ENCODE peak calls at places on chromosomes 5 and 9, in five cellular contexts. N is pancreas, R is heart left ventricle, J is MCF 10A, L is Peyer's patch. U is an unnamed sample.

GRCh38 chr9:107472581-107473335 is 16.8 kb downstream of the KLF4 start:
- DNase-seq in N (no peak), R (no peak), J (no peak), L (no peak), U (no peak)

GRCh38 chr5:60687927-60688720 is 11.8 kb downstream of the DEPDC1B start:
- DNase-seq in N (no peak), R (no peak), J (peak; percentile 53), L (no peak), U (no peak)

GRCh38 chr5:111618644-111619271 is 106.4 kb upstream of the STARD4 start:
- DNase-seq in N (no peak), R (no peak), J (no peak), L (no peak), U (no peak)

GRCh38 chr9:19998153-19998552 is 209.3 kb upstream of the SLC24A2 start:
- DNase-seq in N (no peak), R (no peak), J (no peak), L (no peak), U (no peak)

GRCh38 chr5:132471006-132471907 is 19.3 kb downstream of the IRF1 start:
- DNase-seq in N (no peak), R (no peak), J (no peak), L (no peak), U (no peak)

GRCh38 chr5:63555874-63556273 is 406.4 kb downstream of the HTR1A start:
- DNase-seq in N (no peak), R (no peak), J (peak; percentile 75), L (no peak), U (no peak)

GRCh38 chr9:129761901-129762359 is 9.1 kb upstream of the PTGES start:
- DNase-seq in N (no peak), R (no peak), J (no peak), L (no peak), U (no peak)

GRCh38 chr9:28120241-28121025 is 547.2 kb upstream of the C9orf72 start:
- DNase-seq in N (no peak), R (no peak), J (peak; percentile 4), L (no peak), U (no peak)

GRCh38 chr5:69364414-69364813 is 4.9 kb downstream of the AK6 start:
- DNase-seq in N (no peak), R (no peak), J (no peak), L (no peak), U (no peak)

GRCh38 chr5:173925449-173926071 is 37.4 kb downstream of the CPEB4 start:
- DNase-seq in N (no peak), R (peak; percentile 46), J (peak; percentile 77), L (peak; percentile 70), U (no peak)

GRCh38 chr5:143066556-143067281 is 296.5 kb downstream of the ARHGAP26 start:
- DNase-seq in N (no peak), R (peak; percentile 43), J (no peak), L (no peak), U (no peak)

GRCh38 chr9:128636556-128637530 is 19.8 kb downstream of the DYNC2I2 start:
- DNase-seq in N (no peak), R (no peak), J (peak; percentile 17), L (no peak), U (no peak)

GRCh38 chr5:33772276-33772990 is 119.4 kb downstream of the ADAMTS12 start:
- DNase-seq in N (no peak), R (no peak), J (peak; percentile 78), L (no peak), U (no peak)

GRCh38 chr9:34986541-34987047 is 3.0 kb upstream of the DNAJB5 start:
- DNase-seq in N (no peak), R (no peak), J (no peak), L (peak; percentile 68), U (no peak)

GRCh38 chr9:96519726-96520125 is 69.8 kb downstream of the HABP4 start:
- DNase-seq in N (no peak), R (no peak), J (no peak), L (no peak), U (no peak)

GRCh38 chr5:95114902-95115301 is 170.0 kb downstream of the MCTP1 start:
- DNase-seq in N (no peak), R (no peak), J (no peak), L (no peak), U (no peak)

GRCh38 chr9:132903574-132904495 is 25.1 kb downstream of the SPACA9 start:
- DNase-seq in N (no peak), R (no peak), J (no peak), L (no peak), U (no peak)

GRCh38 chr5:13921573-13921972 is 22.9 kb downstream of the DNAH5 start:
- DNase-seq in N (no peak), R (no peak), J (no peak), L (no peak), U (no peak)

GRCh38 chr5:91219803-91220371 is 163.2 kb downstream of the ARRDC3 start:
- DNase-seq in N (no peak), R (no peak), J (peak; percentile 22), L (no peak), U (no peak)

DNA sequence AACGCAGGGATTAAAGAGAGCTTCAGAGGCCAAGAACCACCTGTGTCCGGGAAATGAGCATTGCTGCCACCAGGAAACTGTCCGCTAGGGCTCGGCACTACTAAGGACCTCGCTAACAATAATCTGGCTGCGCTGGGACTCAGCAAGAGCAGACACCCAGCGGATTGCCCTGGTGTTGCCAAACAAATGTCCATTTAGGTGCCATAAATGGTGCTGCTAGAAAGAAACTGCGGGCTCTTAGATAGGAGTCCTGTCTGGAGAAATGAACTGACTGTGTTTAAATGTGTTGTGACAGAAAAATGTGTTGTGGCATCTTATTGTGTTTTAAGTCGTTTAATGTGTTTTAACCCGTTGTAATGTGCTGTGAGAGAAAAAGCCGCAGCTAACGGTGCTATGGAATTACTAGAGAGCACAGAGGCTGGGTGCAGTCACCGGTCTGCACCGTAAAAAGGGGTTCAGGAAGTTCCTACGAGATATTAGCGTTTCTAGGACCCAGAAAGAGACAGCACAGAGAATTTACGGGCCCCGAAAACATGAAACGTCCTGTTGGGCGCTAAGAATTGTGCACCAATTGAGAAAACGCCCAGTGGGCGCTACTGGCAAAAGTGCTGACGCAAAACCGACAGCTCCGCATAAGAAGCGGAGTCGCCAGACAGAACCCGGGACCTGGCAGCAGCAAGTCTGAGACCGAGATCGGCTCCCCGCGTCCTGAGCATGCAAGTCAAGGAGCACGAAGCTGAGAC is 90.6 kb downstream of the ANXA2R start:
- DNase-seq in N (no peak), R (peak; percentile 53), J (no peak), L (peak; percentile 79), U (no peak)
- TF ChIP-seq CTCF in N (no peak), R (peak; percentile 13), J (no peak), L (peak; percentile 53), U (no peak)

GRCh38 chr9:4126996-4127395 is 172.9 kb downstream of the GLIS3 start:
- DNase-seq in N (no peak), R (no peak), J (no peak), L (no peak), U (no peak)
- TF ChIP-seq CTCF in N (no peak), R (no peak), J (no peak), L (no peak), U (no peak)

DNA sequence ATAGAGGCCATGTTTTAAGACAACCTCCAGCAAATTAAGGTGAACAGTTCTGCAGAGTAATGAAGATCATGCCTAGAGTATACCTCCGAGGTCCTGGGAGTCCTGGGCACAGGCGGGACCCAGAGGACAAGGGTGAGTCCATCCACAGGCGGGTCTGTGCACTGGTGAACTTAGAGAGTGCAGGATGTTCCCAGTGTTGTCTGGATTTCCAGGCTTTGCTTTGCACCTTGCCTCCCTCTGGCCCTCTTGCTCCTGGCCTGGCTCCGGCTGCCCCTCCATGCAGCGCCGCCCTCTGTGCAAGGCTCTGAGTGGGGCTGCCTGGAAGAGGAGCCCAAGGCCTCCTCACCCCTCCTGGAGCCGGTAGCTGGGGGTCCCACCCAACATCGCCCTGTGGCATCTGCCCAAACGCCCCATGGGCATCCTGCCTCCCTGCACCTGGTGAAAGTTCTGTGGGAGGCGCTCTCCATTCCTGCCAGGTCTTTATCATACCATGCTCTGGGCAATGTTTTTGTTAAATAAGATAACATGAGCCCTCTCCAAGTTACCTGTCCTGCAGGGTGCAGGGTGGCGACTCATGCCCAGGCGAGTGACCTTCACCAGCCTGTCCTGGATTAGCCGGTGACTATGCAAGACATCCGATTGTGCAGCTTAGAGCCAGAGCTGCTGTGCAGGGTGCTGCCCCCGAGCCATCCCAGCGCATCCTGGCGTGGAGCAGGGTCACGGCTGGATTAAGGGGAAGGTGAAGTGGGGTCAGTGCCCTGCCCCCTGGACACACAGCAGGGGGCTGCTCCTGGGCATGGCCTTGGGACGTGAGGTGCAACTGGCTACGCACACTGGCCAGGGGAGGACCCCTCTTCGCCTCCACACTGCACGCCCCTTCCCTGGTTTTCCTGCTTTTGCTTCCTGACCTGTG is 41.3 kb upstream of the LPCAT1 start:
- DNase-seq in N (no peak), R (no peak), J (no peak), L (no peak), U (peak; percentile 41)
- TF ChIP-seq CTCF in N (no peak), R (no peak), J (no peak), L (no peak), U (no peak)

GRCh38 chr5:150174285-150174684 is 7.7 kb downstream of the CDX1 start:
- DNase-seq in N (no peak), R (no peak), J (no peak), L (no peak), U (no peak)

GRCh38 chr5:150175076-150175475 is 8.5 kb downstream of the CDX1 start:
- DNase-seq in N (no peak), R (no peak), J (no peak), L (no peak), U (no peak)

GRCh38 chr5:150177721-150178120 is 11.1 kb downstream of the CDX1 start:
- DNase-seq in N (no peak), R (no peak), J (no peak), L (no peak), U (no peak)

GRCh38 chr5:150176745-150177485 is 10.3 kb downstream of the CDX1 start:
- DNase-seq in N (no peak), R (no peak), J (no peak), L (no peak), U (no peak)

DNA sequence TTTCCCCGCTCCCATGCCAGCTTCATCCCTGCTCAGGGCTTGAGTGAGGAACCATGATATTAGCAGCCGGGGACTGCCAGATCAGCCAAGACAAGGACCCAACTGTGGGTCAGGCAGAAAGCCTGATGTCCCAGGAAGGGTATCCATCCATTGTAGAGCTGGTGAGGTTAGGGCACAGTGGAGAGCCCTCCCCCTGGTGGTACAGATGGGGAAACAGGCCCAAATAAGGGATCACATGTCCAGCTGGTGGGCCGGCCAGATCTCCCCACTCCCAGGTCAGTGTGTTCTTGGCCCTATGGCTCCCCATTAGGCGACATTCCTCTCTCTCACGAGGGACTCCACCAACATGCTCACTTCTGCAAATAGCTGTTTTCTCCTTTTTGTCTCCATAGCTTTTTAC is 9.0 kb downstream of the CDX1 start:
- DNase-seq in N (no peak), R (no peak), J (peak; percentile 65), L (no peak), U (no peak)
- TF ChIP-seq CTCF in N (no peak), R (peak; percentile 14), J (peak; percentile 45), L (peak; percentile 25), U (no peak)

DNA sequence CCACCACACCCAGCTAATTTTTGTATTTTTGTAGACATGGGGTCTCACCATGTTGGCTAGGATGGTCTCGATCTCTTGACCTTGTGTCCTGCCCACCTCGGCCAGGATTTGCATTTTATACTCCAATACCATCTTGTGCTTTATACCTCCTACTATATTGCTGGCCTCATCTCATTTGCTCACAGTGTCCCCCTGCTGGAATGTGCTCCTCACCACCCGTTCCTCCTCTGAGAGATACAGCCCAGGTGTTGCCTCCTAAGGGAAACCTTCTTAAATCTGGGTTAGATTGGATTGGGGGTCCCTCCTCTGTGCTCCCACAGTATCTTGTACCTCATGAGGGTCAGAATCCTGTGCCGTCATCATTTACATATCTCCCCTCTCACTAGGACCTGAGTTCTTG is 131.7 kb downstream of the PAPPA start:
- DNase-seq in N (no peak), R (no peak), J (no peak), L (no peak), U (no peak)
- TF ChIP-seq CTCF in N (no peak), R (no peak), J (peak; percentile 7), L (no peak), U (peak; percentile 9)

U was measured in right lobe of liver.